ENCODE peak calls at places on chromosomes 16 and 17, in eight cellular contexts. C is neural progenitor cell; F is ACHN; S is activated CD8-positive, alpha-beta memory T cell treated with anti-CD3 and anti-CD28 coated beads for 48 hours; V is lower lobe of right lung; T is suprapubic skin; O is CD4-positive, alpha-beta memory T cell; Q is RWPE1. K is an unnamed sample.

GRCh38 chr17:15501788-15502187 is 34.4 kb upstream of the CDRT4 start:
- DNase-seq in C (peak), F (no peak), S (no peak), V (no peak), T (no peak), O (no peak), Q (no peak), K (no peak)

GRCh38 chr16:9135797-9136196 is 44.4 kb downstream of the HAPSTR1 start:
- DNase-seq in C (no peak), F (peak), S (no peak), V (no peak), T (peak), O (no peak), Q (no peak), K (no peak)

GRCh38 chr16:81610144-81610842 is 165.7 kb downstream of the CMIP start:
- DNase-seq in C (no peak), F (peak), S (no peak), V (no peak), T (peak), O (no peak), Q (peak), K (peak)

GRCh38 chr17:76452646-76453430 is at the start of gene UBE2O:
- DNase-seq in C (peak), F (peak), S (peak), V (peak), T (peak), O (peak), Q (peak), K (peak)

GRCh38 chr17:58084317-58084981 is 1.2 kb downstream of the DYNLL2 start:
- DNase-seq in C (peak), F (peak), S (no peak), V (peak), T (no peak), O (peak), Q (peak), K (no peak)

GRCh38 chr17:2906907-2907306 is 110.7 kb downstream of the RAP1GAP2 start:
- DNase-seq in C (no peak), F (no peak), S (no peak), V (no peak), T (no peak), O (no peak), Q (peak), K (no peak)

GRCh38 chr17:61582593-61582992 is 8.4 kb downstream of the NACA2 start:
- DNase-seq in C (no peak), F (no peak), S (no peak), V (no peak), T (no peak), O (no peak), Q (no peak), K (no peak)

GRCh38 chr16:2702438-2702825 is 17.6 kb downstream of the PRSS27 start:
- DNase-seq in C (no peak), F (no peak), S (no peak), V (no peak), T (no peak), O (no peak), Q (no peak), K (peak)

GRCh38 chr17:18028684-18029540 is 10.1 kb downstream of the ATPAF2 start:
- DNase-seq in C (no peak), F (no peak), S (no peak), V (no peak), T (no peak), O (no peak), Q (no peak), K (no peak)

GRCh38 chr17:9021985-9022552 is 759 bp downstream of the NTN1 start:
- DNase-seq in C (peak), F (no peak), S (no peak), V (no peak), T (peak), O (no peak), Q (peak), K (peak)

GRCh38 chr16:27691717-27692116 is 141.8 kb downstream of the KATNIP start:
- DNase-seq in C (no peak), F (no peak), S (no peak), V (no peak), T (no peak), O (no peak), Q (no peak), K (no peak)

GRCh38 chr17:35907266-35907637 is 23.3 kb downstream of the RDM1 start:
- DNase-seq in C (no peak), F (no peak), S (no peak), V (no peak), T (no peak), O (no peak), Q (no peak), K (no peak)

GRCh38 chr16:85199069-85199725 is 86.9 kb upstream of the CIBAR2 start:
- DNase-seq in C (no peak), F (no peak), S (no peak), V (no peak), T (no peak), O (no peak), Q (no peak), K (peak)

GRCh38 chr17:18323507-18324139 is 8.5 kb downstream of the SMCR8 start:
- DNase-seq in C (no peak), F (no peak), S (no peak), V (no peak), T (no peak), O (no peak), Q (no peak), K (no peak)

K was measured in Right ventricle myocardium inferior.